ENCODE peak calls at places on chromosomes 16 and 17, in five cellular contexts. A is left ventricle myocardium inferior; T is NB4; J is activated T-helper 1 cell treated with anti-CD3 and anti-CD28 coated beads, Interleukin-12 subunit alpha, Interleukin-12 subunit beta, Interleukin-2, Interleukin-4 antibody, amounts not matched to agents 30 ng/mL and 10 ng/mL and 1 ng/mL, durations not matched to agents 14 hours and 24 hours and 36 hours; W is T-helper 17 cell. E is an unnamed sample.

GRCh38 chr17:77476498-77476897 is 335.7 kb downstream of the SEC14L1 start:
- DNase-seq in A (no peak), T (no peak), J (no peak), W (no peak), E (no peak)

GRCh38 chr16:82119405-82119804 is 50.6 kb downstream of the MPHOSPH6 start:
- DNase-seq in A (no peak), T (no peak), J (no peak), W (no peak), E (no peak)

GRCh38 chr17:68435361-68435760 is 21.9 kb downstream of the WIPI1 start:
- DNase-seq in A (no peak), T (no peak), J (no peak), W (no peak), E (no peak)

GRCh38 chr17:69084911-69085310 is 24.2 kb upstream of the ABCA9 start:
- DNase-seq in A (no peak), T (no peak), J (no peak), W (no peak), E (no peak)

GRCh38 chr17:80107231-80108021 is 6.0 kb downstream of the GAA start:
- DNase-seq in A (no peak), T (no peak), J (no peak), W (no peak), E (no peak)

GRCh38 chr17:81245024-81245664 is 6.0 kb downstream of the NDUFAF8 start:
- DNase-seq in A (no peak), T (no peak), J (no peak), W (no peak), E (no peak)

GRCh38 chr16:56470666-56471065 is 19.3 kb downstream of the OGFOD1 start:
- DNase-seq in A (no peak), T (no peak), J (no peak), W (no peak), E (no peak)

GRCh38 chr17:29005936-29006438 is at the start of gene SEZ6:
- DNase-seq in A (peak), T (peak), J (peak), W (peak), E (peak)

GRCh38 chr17:81102352-81102751 is 63.0 kb upstream of the PVALEF start:
- DNase-seq in A (no peak), T (peak), J (no peak), W (no peak), E (no peak)

GRCh38 chr17:13395346-13395745 is 206.4 kb downstream of the HS3ST3A1 start:
- DNase-seq in A (no peak), T (no peak), J (no peak), W (no peak), E (no peak)

GRCh38 chr16:23274968-23275367 is 27.1 kb upstream of the SCNN1B start:
- DNase-seq in A (no peak), T (no peak), J (no peak), W (no peak), E (no peak)

GRCh38 chr16:89764711-89765201 is 43.4 kb downstream of the ZNF276 start:
- DNase-seq in A (no peak), T (peak), J (peak), W (no peak), E (peak)

GRCh38 chr17:77749316-77749715 is 209.2 kb upstream of the TNRC6C start:
- DNase-seq in A (no peak), T (no peak), J (no peak), W (no peak), E (no peak)

GRCh38 chr17:18070861-18071340 is 16.8 kb upstream of the DRG2 start:
- DNase-seq in A (no peak), T (peak), J (no peak), W (no peak), E (peak)

GRCh38 chr16:72934661-72935403 is 113.1 kb downstream of the ZFHX3 start:
- DNase-seq in A (no peak), T (peak), J (no peak), W (no peak), E (peak)

GRCh38 chr16:26668026-26668425 is 398.7 kb upstream of the C16orf82 start:
- DNase-seq in A (no peak), T (no peak), J (no peak), W (no peak), E (no peak)

GRCh38 chr17:48351916-48352332 is 78.1 kb downstream of the SKAP1 start:
- DNase-seq in A (no peak), T (peak), J (no peak), W (no peak), E (peak)

GRCh38 chr17:6913608-6914443 is 82.0 kb upstream of the ALOX12 start:
- DNase-seq in A (peak), T (peak), J (peak), W (peak), E (peak)

E was measured in KBM-7.